ENCODE peak calls at places on chromosomes 7 and 10, in ten cellular contexts. I is AG09309; H is fibroblast of the conjunctiva; A is kidney; L is choroid plexus epithelial cell; P is astrocyte of the spinal cord; M is tibial artery; C is astrocyte of the cerebellum; G is mesothelial cell of epicardium; R is stimulated activated naive CD8-positive, alpha-beta T cell treated with anti-CD3 and anti-CD28 coated beads, Interleukin-15, Interleukin-2, amounts not matched to agents 100 U/mL and 50 U/mL, for 24 hours. Q is an unnamed sample.
A peak's percentile ranks its signal among the peaks of the same experiment; 100 is the strongest.

GRCh38 chr10:110641256-110641655 is 2.9 kb upstream of the RBM20 start:
- DNase-seq in G (no peak), P (peak; percentile 42), I (no peak), A (no peak), C (no peak), M (no peak), L (no peak), R (peak; percentile 60), H (no peak), Q (peak; percentile 70)

GRCh38 chr7:145106001-145106400 is 270.1 kb upstream of the TPK1 start:
- DNase-seq in R (no peak), I (no peak), C (no peak), H (peak; percentile 83), L (peak; percentile 82), P (no peak), G (no peak), A (no peak), M (peak; percentile 26), Q (no peak)

GRCh38 chr10:14128519-14128918 is 202.2 kb downstream of the FRMD4A start:
- DNase-seq in M (no peak), H (no peak), C (no peak), P (no peak), L (no peak), R (no peak), A (no peak), I (no peak), G (no peak), Q (no peak)

GRCh38 chr10:58755688-58756087 is 243.0 kb downstream of the BICC1 start:
- DNase-seq in P (peak; percentile 67), I (peak; percentile 64), L (peak; percentile 91), C (peak; percentile 36), R (no peak), H (peak; percentile 59), M (peak; percentile 54), A (no peak), G (no peak), Q (no peak)

GRCh38 chr7:148277042-148277660 is 313.4 kb upstream of the C7orf33 start:
- DNase-seq in C (no peak), I (no peak), G (no peak), H (no peak), L (no peak), M (no peak), R (no peak), P (no peak), A (no peak), Q (no peak)

GRCh38 chr7:116953372-116953726 is at the start of gene ST7:
- DNase-seq in R (peak; percentile 71), G (peak; percentile 27), P (peak; percentile 73), H (no peak), A (peak; percentile 86), L (peak; percentile 72), C (peak; percentile 24), I (no peak), M (no peak), Q (peak; percentile 75)

GRCh38 chr10:105605873-105606272 is 964.8 kb downstream of the SORCS3 start:
- DNase-seq in H (no peak), P (no peak), L (no peak), I (no peak), C (no peak), R (no peak), A (no peak), G (no peak), M (no peak), Q (no peak)

GRCh38 chr7:122046402-122046801 is 97.6 kb downstream of the AASS start:
- DNase-seq in A (no peak), R (no peak), M (no peak), I (no peak), C (no peak), H (no peak), L (no peak), P (no peak), G (no peak), Q (no peak)

GRCh38 chr7:129949292-129950133 is 3.2 kb downstream of the UBE2H start:
- DNase-seq in L (peak; percentile 86), G (no peak), P (peak; percentile 80), I (no peak), M (peak; percentile 31), R (peak; percentile 21), A (peak; percentile 68), H (peak; percentile 74), C (peak; percentile 55), Q (peak; percentile 49)

GRCh38 chr10:59905066-59905734 is 1.2 kb downstream of the CCDC6 start:
- DNase-seq in M (peak; percentile 35), L (no peak), A (peak; percentile 82), C (no peak), R (peak; percentile 56), G (no peak), I (no peak), H (no peak), P (no peak), Q (peak; percentile 61)

GRCh38 chr7:123792547-123792946 is 43.7 kb upstream of the WASL start:
- DNase-seq in H (no peak), C (no peak), G (no peak), P (no peak), I (no peak), M (no peak), L (no peak), R (no peak), A (no peak), Q (no peak)

GRCh38 chr7:147068877-147069276 is 952.3 kb downstream of the CNTNAP2 start:
- DNase-seq in L (no peak), R (no peak), I (no peak), H (no peak), A (no peak), P (no peak), C (no peak), G (no peak), M (no peak), Q (no peak)

GRCh38 chr7:130793855-130794618 is 60.0 kb upstream of the KLF14 start:
- DNase-seq in C (peak; percentile 39), M (no peak), I (peak; percentile 2), P (peak; percentile 51), H (peak; percentile 8), G (no peak), R (no peak), L (peak; percentile 74), A (no peak), Q (no peak)

GRCh38 chr10:118961401-118961800 is 68.1 kb upstream of the NANOS1 start:
- DNase-seq in A (no peak), R (no peak), I (no peak), G (no peak), H (no peak), C (no peak), P (no peak), L (no peak), M (no peak), Q (no peak)

GRCh38 chr10:15879663-15880062 is 19.4 kb upstream of the MINDY3 start:
- DNase-seq in C (no peak), I (no peak), G (no peak), L (no peak), H (no peak), P (no peak), M (no peak), R (no peak), A (no peak), Q (peak; percentile 14)

GRCh38 chr7:66869660-66870450 is 51.2 kb upstream of the TMEM248 start:
- DNase-seq in P (no peak), G (no peak), L (no peak), I (no peak), M (no peak), R (no peak), C (no peak), H (no peak), A (no peak), Q (no peak)

GRCh38 chr7:102916881-102917280 is 4.1 kb downstream of the LRRC17 start:
- DNase-seq in L (peak; percentile 70), R (no peak), C (no peak), A (no peak), M (no peak), P (peak; percentile 67), G (no peak), H (no peak), I (no peak), Q (no peak)

GRCh38 chr10:69377191-69377590 is 39.5 kb downstream of the TACR2 start:
- DNase-seq in A (no peak), M (no peak), C (no peak), R (no peak), L (no peak), P (no peak), G (no peak), I (no peak), H (no peak), Q (no peak)

GRCh38 chr7:103003004-103003403 is 71.6 kb downstream of the FBXL13 start:
- DNase-seq in P (no peak), R (no peak), C (no peak), M (no peak), L (no peak), G (no peak), H (no peak), I (no peak), A (no peak), Q (no peak)

GRCh38 chr7:131897016-131897789 is 340.8 kb upstream of the PODXL start:
- DNase-seq in C (peak; percentile 87), H (no peak), I (no peak), G (no peak), L (peak; percentile 31), M (no peak), R (no peak), P (peak; percentile 95), A (no peak), Q (no peak)

GRCh38 chr10:22573820-22574569 is 140.4 kb downstream of the PIP4K2A start:
- DNase-seq in R (peak; percentile 20), H (peak; percentile 12), C (no peak), I (no peak), G (no peak), L (peak; percentile 55), M (no peak), P (peak; percentile 23), A (no peak), Q (peak; percentile 52)